ENCODE peak calls at places on chromosomes 5 and 9, in five cellular contexts. R is Panc1, Q is gastrocnemius medialis, S is fibroblast of lung, T is HCT116. W is an unnamed sample.

GRCh38 chr5:135219868-135220267 is 179.2 kb downstream of the MACROH2A1 start:
- DNase-seq in R (no peak), Q (no peak), S (no peak), T (no peak), W (no peak)

GRCh38 chr9:99851028-99851822 is 29.5 kb downstream of the NR4A3 start:
- DNase-seq in R (no peak), Q (no peak), S (no peak), T (no peak), W (no peak)

GRCh38 chr5:136626531-136626930 is 261.2 kb upstream of the TRPC7 start:
- DNase-seq in R (no peak), Q (no peak), S (no peak), T (no peak), W (no peak)

GRCh38 chr9:547309-547708 is 294.2 kb upstream of the DMRT1 start:
- DNase-seq in R (no peak), Q (no peak), S (no peak), T (no peak), W (no peak)

GRCh38 chr9:33813712-33814641 is 3.0 kb upstream of the UBE2R2 start:
- DNase-seq in R (peak; percentile 80), Q (no peak), S (peak; percentile 69), T (peak; percentile 73), W (peak; percentile 29)

GRCh38 chr5:113807384-113808053 is 294.0 kb downstream of the YTHDC2 start:
- DNase-seq in R (no peak), Q (no peak), S (peak; percentile 33), T (no peak), W (no peak)

GRCh38 chr5:111227805-111228204 is 3.6 kb downstream of the CAMK4 start:
- DNase-seq in R (no peak), Q (no peak), S (peak; percentile 83), T (no peak), W (peak; percentile 93)

GRCh38 chr5:10836991-10837390 is 76.0 kb upstream of the DAP start:
- DNase-seq in R (no peak), Q (no peak), S (no peak), T (no peak), W (no peak)

GRCh38 chr9:127280880-127281660 is 16.5 kb downstream of the GARNL3 start:
- DNase-seq in R (no peak), Q (no peak), S (no peak), T (no peak), W (no peak)

GRCh38 chr9:137945581-137945980 is 68.0 kb downstream of the CACNA1B start:
- DNase-seq in R (no peak), Q (no peak), S (peak; percentile 4), T (no peak), W (no peak)

GRCh38 chr9:99019523-99020331 is 76.0 kb downstream of the COL15A1 start:
- DNase-seq in R (peak; percentile 73), Q (no peak), S (peak; percentile 98), T (no peak), W (peak; percentile 75)

GRCh38 chr5:122845253-122846050 is at the start of gene SNX24:
- DNase-seq in R (no peak), Q (peak; percentile 60), S (peak; percentile 74), T (peak; percentile 34), W (peak; percentile 94)

GRCh38 chr5:151812757-151813309 is 41.1 kb downstream of the G3BP1 start:
- DNase-seq in R (no peak), Q (no peak), S (peak; percentile 43), T (no peak), W (no peak)

GRCh38 chr5:169606279-169606678 is 22.7 kb downstream of the SPDL1 start:
- DNase-seq in R (no peak), Q (no peak), S (no peak), T (no peak), W (no peak)

GRCh38 chr9:115118471-115119156 is 657 bp upstream of the TNC start:
- DNase-seq in R (no peak), Q (no peak), S (peak; percentile 88), T (peak; percentile 50), W (peak; percentile 93)

GRCh38 chr5:52690236-52690685 is 97.5 kb upstream of the ITGA1 start:
- DNase-seq in R (no peak), Q (no peak), S (no peak), T (no peak), W (no peak)

GRCh38 chr5:68159251-68159951 is 56.2 kb upstream of the PIK3R1 start:
- DNase-seq in R (no peak), Q (peak; percentile 36), S (peak; percentile 74), T (no peak), W (no peak)

GRCh38 chr9:136051568-136052432 is 43.3 kb downstream of the NACC2 start:
- DNase-seq in R (peak; percentile 64), Q (no peak), S (peak; percentile 94), T (peak; percentile 83), W (peak; percentile 94)

GRCh38 chr9:92189782-92190535 is 74.7 kb upstream of the SPTLC1 start:
- DNase-seq in R (no peak), Q (no peak), S (no peak), T (no peak), W (no peak)

GRCh38 chr5:142156839-142157463 is 48.4 kb downstream of the NDFIP1 start:
- DNase-seq in R (no peak), Q (no peak), S (no peak), T (no peak), W (no peak)

GRCh38 chr9:110371411-110372013 is 33.8 kb upstream of the TXNDC8 start:
- DNase-seq in R (no peak), Q (no peak), S (no peak), T (no peak), W (no peak)

GRCh38 chr9:2623046-2623865 is 1.7 kb downstream of the VLDLR start:
- DNase-seq in R (no peak), Q (peak; percentile 83), S (peak; percentile 59), T (no peak), W (no peak)

GRCh38 chr5:72276219-72276752 is 43.8 kb downstream of the MRPS27 start:
- DNase-seq in R (no peak), Q (no peak), S (no peak), T (no peak), W (no peak)

GRCh38 chr9:91034976-91035824 is 233.6 kb downstream of the SYK start:
- DNase-seq in R (no peak), Q (no peak), S (no peak), T (no peak), W (no peak)

GRCh38 chr9:87545858-87546257 is 48.2 kb downstream of the DAPK1 start:
- DNase-seq in R (no peak), Q (no peak), S (peak; percentile 47), T (no peak), W (peak; percentile 48)

GRCh38 chr5:79954620-79955019 is 36.4 kb downstream of the MTX3 start:
- DNase-seq in R (no peak), Q (no peak), S (peak; percentile 63), T (no peak), W (peak; percentile 44)

GRCh38 chr9:79642671-79643070 is 70.9 kb downstream of the TLE4 start:
- DNase-seq in R (no peak), Q (no peak), S (no peak), T (no peak), W (no peak)

GRCh38 chr9:94606641-94607339 is 13.2 kb upstream of the FBP2 start:
- DNase-seq in R (no peak), Q (no peak), S (no peak), T (no peak), W (no peak)

GRCh38 chr9:127452481-127453092 is 1.3 kb downstream of the LRSAM1 start:
- DNase-seq in R (no peak), Q (peak; percentile 46), S (peak; percentile 43), T (no peak), W (peak; percentile 61)

GRCh38 chr5:14204011-14204670 is 61.0 kb downstream of the TRIO start:
- DNase-seq in R (no peak), Q (no peak), S (no peak), T (no peak), W (no peak)

GRCh38 chr5:143436871-143437270 is 33.4 kb upstream of the NR3C1 start:
- DNase-seq in R (no peak), Q (no peak), S (no peak), T (no peak), W (no peak)

GRCh38 chr5:140246378-140247122 is 56.4 kb downstream of the PFDN1 start:
- DNase-seq in R (no peak), Q (no peak), S (peak; percentile 57), T (no peak), W (peak; percentile 76)

GRCh38 chr9:81595887-81596558 is 93.3 kb downstream of the TLE1 start:
- DNase-seq in R (no peak), Q (no peak), S (no peak), T (no peak), W (no peak)

GRCh38 chr5:23655674-23656073 is 148.3 kb downstream of the PRDM9 start:
- DNase-seq in R (no peak), Q (no peak), S (no peak), T (no peak), W (no peak)

DNA sequence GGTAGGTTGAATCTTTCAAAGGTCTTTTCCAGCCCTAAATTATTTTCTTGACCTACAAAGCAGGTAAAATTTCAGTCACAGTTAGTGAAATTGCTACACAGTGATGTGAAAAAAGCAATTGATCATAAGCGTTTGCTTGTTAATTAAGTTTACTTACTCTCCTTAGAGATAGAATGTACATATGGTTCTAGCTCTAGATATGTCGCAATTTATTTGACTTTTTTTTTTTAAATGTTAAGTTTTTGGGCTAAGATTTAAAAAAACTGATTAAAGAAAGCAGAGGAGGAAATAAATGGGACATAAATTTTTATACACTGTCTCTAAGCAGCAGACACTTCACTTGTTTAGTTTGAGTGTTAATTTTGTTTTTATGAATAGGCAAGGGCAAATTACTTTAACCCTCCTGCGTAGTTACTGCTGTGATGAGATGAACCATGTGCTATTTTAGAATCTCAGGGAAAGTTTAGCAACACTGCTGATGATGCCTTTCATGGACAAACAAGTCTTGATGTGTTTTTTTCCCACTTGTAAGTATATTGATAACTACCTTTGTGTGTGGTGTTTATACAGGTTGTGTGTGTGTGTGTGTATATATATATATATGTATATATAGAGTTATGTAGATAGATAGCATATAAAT is 38.3 kb upstream of the FAM120AOS start:
- DNase-seq in R (no peak), Q (no peak), S (peak; percentile 41), T (no peak), W (no peak)
- H3K36me3 ChIP-seq in R (no peaks in the 10 kb centered on the region), Q (no peaks in the 10 kb centered on the region), S (peaks cover 1% of the 10 kb centered on the region), T (peaks cover 4% of the 10 kb centered on the region), W (peaks cover 47% of the 10 kb centered on the region)

GRCh38 chr9:85897853-85898252 is 43.1 kb upstream of the NAA35 start:
- DNase-seq in R (no peak), Q (no peak), S (no peak), T (no peak), W (no peak)

GRCh38 chr9:85900504-85901201 is 40.3 kb upstream of the NAA35 start:
- DNase-seq in R (peak; percentile 12), Q (no peak), S (peak; percentile 47), T (peak; percentile 37), W (peak; percentile 26)

GRCh38 chr9:85898288-85898802 is 42.6 kb upstream of the NAA35 start:
- DNase-seq in R (no peak), Q (no peak), S (no peak), T (no peak), W (no peak)

GRCh38 chr9:85895685-85896084 is 45.3 kb upstream of the NAA35 start:
- DNase-seq in R (no peak), Q (no peak), S (no peak), T (no peak), W (no peak)

GRCh38 chr9:85899388-85899787 is 41.6 kb upstream of the NAA35 start:
- DNase-seq in R (no peak), Q (no peak), S (no peak), T (no peak), W (no peak)
- H3K4me3 ChIP-seq in R (no peak overlapping the region), Q (no peak overlapping the region), S (no peak overlapping the region), T (no peak overlapping the region), W (no peak overlapping the region)

GRCh38 chr9:132488611-132489010 is 78.6 kb downstream of the CFAP77 start:
- DNase-seq in R (no peak), Q (no peak), S (no peak), T (no peak), W (no peak)
- H3K27me3 ChIP-seq in R (no peaks in the 10 kb centered on the region), Q (peaks cover 40% of the 10 kb centered on the region), S (peaks cover 26% of the 10 kb centered on the region), T (peaks cover 9% of the 10 kb centered on the region), W (peaks cover 24% of the 10 kb centered on the region)

GRCh38 chr5:66041612-66042011 is 102.5 kb upstream of the SREK1 start:
- DNase-seq in R (no peak), Q (no peak), S (no peak), T (no peak), W (no peak)
- H3K36me3 ChIP-seq in R (peaks cover 61% of the 10 kb centered on the region), Q (no peaks in the 10 kb centered on the region), S (peaks cover 2% of the 10 kb centered on the region), T (peaks cover 6% of the 10 kb centered on the region), W (peaks cover 94% of the 10 kb centered on the region)

W was measured in MG63.